ENCODE peak calls at places on chromosomes 16 and 17, in five cellular contexts. B is ascending aorta, J is left ventricle myocardium inferior, X is OCI-LY7, Q is heart right ventricle. C is an unnamed sample.

GRCh38 chr17:29341726-29342125 is 47.8 kb upstream of the NUFIP2 start:
- DNase-seq in B (no peak), J (no peak), X (no peak), Q (no peak), C (no peak)

GRCh38 chr16:1330931-1331711 is 2.3 kb upstream of the BAIAP3 start:
- DNase-seq in B (no peak), J (no peak), X (peak; percentile 37), Q (no peak), C (no peak)

GRCh38 chr17:32593003-32593402 is 106.2 kb downstream of the CDK5R1 start:
- DNase-seq in B (no peak), J (no peak), X (no peak), Q (no peak), C (no peak)

GRCh38 chr16:50261707-50262235 is 4.6 kb upstream of the ADCY7 start:
- DNase-seq in B (no peak), J (no peak), X (no peak), Q (no peak), C (peak; percentile 54)

GRCh38 chr17:59914274-59914854 is 21.4 kb downstream of the RPS6KB1 start:
- DNase-seq in B (no peak), J (no peak), X (peak; percentile 67), Q (no peak), C (no peak)

GRCh38 chr16:69494993-69495392 is 70.6 kb downstream of the CYB5B start:
- DNase-seq in B (no peak), J (no peak), X (peak; percentile 26), Q (no peak), C (peak; percentile 31)

GRCh38 chr17:35775039-35775438 is 14.4 kb downstream of the C17orf50 start:
- DNase-seq in B (no peak), J (no peak), X (no peak), Q (no peak), C (no peak)

GRCh38 chr17:32487460-32488176 is 825 bp downstream of the CDK5R1 start:
- DNase-seq in B (no peak), J (no peak), X (no peak), Q (no peak), C (no peak)

GRCh38 chr17:78748048-78748729 is 33.9 kb downstream of the CYTH1 start:
- DNase-seq in B (no peak), J (no peak), X (no peak), Q (no peak), C (no peak)

GRCh38 chr17:78748730-78749317 is 33.2 kb downstream of the CYTH1 start:
- DNase-seq in B (peak; percentile 65), J (peak; percentile 50), X (peak; percentile 53), Q (peak; percentile 53), C (peak; percentile 62)

GRCh38 chr17:78753316-78754250 is 28.5 kb downstream of the CYTH1 start:
- DNase-seq in B (no peak), J (no peak), X (no peak), Q (no peak), C (no peak)

GRCh38 chr17:78747479-78747878 is 34.6 kb downstream of the CYTH1 start:
- DNase-seq in B (no peak), J (no peak), X (no peak), Q (no peak), C (no peak)

DNA sequence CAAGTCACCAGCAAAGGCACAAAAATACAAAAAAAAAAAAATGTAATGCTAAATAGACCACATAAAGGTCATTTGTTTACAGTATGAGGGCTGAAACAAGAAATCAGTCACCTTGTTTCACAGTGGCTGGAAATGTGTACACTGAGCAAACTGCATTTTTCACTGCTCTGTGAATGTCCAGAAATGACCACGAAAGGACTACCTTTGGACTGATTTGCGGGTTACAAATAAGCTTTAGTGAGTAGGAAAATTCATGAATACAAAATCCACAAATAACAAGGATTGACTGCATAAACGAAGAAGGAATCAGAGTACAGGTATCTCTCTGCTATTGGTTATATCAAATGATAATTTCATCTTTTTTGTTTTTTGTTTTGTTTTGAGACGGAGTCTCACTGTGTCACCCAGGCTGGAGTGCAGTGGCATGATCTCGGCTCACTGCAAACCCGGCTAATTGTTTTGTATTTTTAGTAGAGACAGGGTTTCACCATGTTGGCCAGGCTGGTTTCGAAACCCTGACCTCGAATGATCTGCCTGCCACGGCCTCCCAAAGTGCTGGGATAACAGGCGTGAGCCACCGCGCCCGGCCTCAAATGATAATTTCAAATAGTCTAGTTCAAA is 30.5 kb downstream of the CYTH1 start:
- DNase-seq in B (no peak), J (no peak), X (no peak), Q (no peak), C (no peak)
- H3K4me1 ChIP-seq in B (no peaks in the 10 kb centered on the region), J (peaks cover 70% of the 10 kb centered on the region), X (peaks cover 66% of the 10 kb centered on the region), Q (peaks cover 17% of the 10 kb centered on the region), C (peaks cover 13% of the 10 kb centered on the region)

GRCh38 chr16:22123759-22124490 is 31.6 kb downstream of the VWA3A start:
- DNase-seq in B (no peak), J (no peak), X (no peak), Q (no peak), C (no peak)
- TF ChIP-seq CTCF in B (no peak), J (no peak), X (no peak), Q (no peak), C (no peak)

DNA sequence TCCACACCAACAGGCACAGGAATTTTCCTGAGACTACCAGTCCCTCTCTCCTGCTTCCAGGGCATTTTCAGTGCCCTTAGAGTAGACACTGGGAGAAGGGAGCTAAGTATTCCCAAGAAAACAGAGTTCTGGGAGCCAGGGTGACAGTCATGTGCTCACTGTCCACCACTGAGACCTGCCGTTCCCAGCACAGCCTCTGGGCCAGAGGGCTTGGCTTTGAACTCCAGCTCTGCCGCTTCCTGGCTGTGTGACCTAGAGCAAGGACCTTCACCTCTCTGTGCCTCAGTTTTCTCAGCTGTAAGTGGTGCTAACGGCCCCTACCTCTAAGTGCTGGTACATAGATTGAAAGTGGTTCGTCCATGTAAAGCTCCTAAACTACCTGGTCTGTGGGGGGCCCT is 9.4 kb downstream of the UBALD2 start:
- DNase-seq in B (no peak), J (no peak), X (no peak), Q (no peak), C (no peak)
- H3K4me1 ChIP-seq in B (peaks cover 2% of the 10 kb centered on the region), J (peaks cover 52% of the 10 kb centered on the region), X (peaks cover 58% of the 10 kb centered on the region), Q (peaks cover 27% of the 10 kb centered on the region), C (peaks cover 8% of the 10 kb centered on the region)

DNA sequence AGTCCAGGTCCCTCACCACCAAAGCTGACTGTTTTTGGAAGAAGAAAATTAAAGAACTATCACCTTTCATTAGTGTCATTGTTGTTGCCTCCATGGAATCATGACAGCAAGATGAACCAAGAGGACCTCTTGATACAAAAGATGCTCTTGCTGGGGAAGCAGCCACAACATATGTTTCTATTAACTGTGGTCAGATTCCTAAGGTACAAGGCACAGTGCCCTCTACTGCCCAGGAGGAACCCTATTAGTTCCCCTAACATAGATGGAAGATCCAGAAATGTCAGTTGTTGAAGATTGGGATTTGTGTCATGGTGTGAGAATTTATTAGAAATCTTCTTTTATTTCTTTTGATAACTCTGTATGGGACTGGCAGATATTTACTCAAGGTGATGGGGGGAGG is 188.2 kb upstream of the ANKFN1 start:
- DNase-seq in B (no peak), J (no peak), X (no peak), Q (no peak), C (no peak)
- TF ChIP-seq CTCF in B (no peak), J (no peak), X (peak; percentile 47), Q (no peak), C (no peak)

GRCh38 chr17:75703191-75703590 is 18.1 kb upstream of the ITGB4 start:
- DNase-seq in B (no peak), J (no peak), X (no peak), Q (no peak), C (no peak)
- H3K4me1 ChIP-seq in B (no peaks in the 10 kb centered on the region), J (peaks cover 79% of the 10 kb centered on the region), X (no peaks in the 10 kb centered on the region), Q (peaks cover 23% of the 10 kb centered on the region), C (peaks cover 8% of the 10 kb centered on the region)

GRCh38 chr17:50696365-50696879 is 11.3 kb downstream of the ANKRD40 start:
- DNase-seq in B (no peak), J (no peak), X (no peak), Q (no peak), C (no peak)

GRCh38 chr17:50697076-50697475 is 10.6 kb downstream of the ANKRD40 start:
- DNase-seq in B (no peak), J (no peak), X (no peak), Q (no peak), C (no peak)

GRCh38 chr17:50699410-50699809 is 8.3 kb downstream of the ANKRD40 start:
- DNase-seq in B (no peak), J (no peak), X (no peak), Q (no peak), C (no peak)

GRCh38 chr17:50693041-50693682 is 14.6 kb downstream of the ANKRD40 start:
- DNase-seq in B (no peak), J (no peak), X (no peak), Q (no peak), C (no peak)

DNA sequence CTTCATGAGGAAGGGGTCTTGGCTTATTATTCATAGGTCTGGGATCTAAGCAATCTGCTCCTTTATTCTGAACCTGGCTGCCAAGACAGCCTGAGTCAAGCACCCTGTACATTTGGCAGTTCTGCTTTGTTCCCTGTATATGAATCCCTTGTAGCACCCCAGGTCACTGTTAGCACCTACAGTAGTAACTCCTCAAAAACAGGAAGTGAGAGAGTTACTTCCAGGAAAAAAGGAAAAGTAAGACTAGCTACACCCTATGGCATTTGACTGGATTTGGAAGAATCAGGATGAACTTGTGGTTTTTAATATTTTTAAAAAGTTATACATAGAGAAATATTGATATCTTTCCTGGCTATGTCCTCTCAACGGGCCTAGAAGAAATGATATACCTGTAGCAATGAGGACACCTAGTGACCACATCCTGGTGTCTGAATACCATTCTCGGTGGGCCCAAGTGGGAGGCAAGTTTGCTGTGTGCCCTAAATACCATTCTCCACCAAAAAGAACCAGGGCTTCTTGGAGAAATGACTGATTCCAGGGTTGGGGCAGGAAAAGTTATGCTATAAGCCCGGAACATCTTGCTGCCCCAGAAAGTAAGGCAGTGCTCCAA is 9.9 kb downstream of the ANKRD40 start:
- DNase-seq in B (no peak), J (no peak), X (no peak), Q (no peak), C (no peak)
- TF ChIP-seq CTCF in B (no peak), J (no peak), X (peak; percentile 48), Q (no peak), C (no peak)

DNA sequence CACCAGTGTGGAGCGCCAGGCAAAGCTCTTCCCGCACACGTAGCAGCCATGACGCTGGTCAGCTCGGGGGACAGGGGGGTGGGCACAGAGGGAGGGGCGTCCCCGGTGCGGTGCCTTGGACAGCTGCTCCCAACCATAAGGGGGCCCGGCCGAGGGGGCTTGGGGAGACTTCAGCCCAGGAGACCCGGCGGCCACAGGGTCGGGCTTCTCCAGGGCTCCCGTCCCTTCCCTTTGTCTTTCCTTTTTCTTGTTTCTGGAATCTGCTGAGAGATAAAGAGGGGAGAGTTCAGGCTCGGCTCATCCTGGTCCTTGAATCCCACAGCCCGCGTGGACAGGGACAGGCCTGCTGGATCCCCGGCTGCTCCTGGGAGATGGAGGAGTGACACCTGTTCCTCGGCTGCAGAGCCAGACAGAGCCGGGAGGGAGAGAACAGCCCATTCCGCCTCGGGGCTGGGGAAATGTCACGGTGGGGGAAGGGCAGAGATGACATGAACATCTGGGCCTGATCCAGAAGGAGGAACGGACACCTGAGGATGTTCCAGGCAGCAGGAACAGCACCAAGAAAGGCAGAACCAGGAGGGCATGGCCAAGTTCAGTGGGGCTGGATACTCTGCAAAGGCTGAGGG is 2.2 kb downstream of the ZNF764 start:
- DNase-seq in B (no peak), J (no peak), X (no peak), Q (no peak), C (no peak)
- H3K4me1 ChIP-seq in B (peaks cover 9% of the 10 kb centered on the region), J (peaks cover 79% of the 10 kb centered on the region), X (peaks cover 11% of the 10 kb centered on the region), Q (peaks cover 27% of the 10 kb centered on the region), C (peaks cover 6% of the 10 kb centered on the region)